ENCODE peak calls at places on chromosomes 6 and 20, in five cellular contexts. One of them, this sample, is unnamed.
A peak's percentile ranks its signal among the peaks of the same experiment; 100 is the strongest.

GRCh38 chr6:108521616-108522107 is 39.1 kb upstream of the FOXO3 start:
- DNase-seq in MM.1S: no peak
- DNase-seq in mammary epithelial cell: no peak
- DNase-seq in astrocyte: no peak
- DNase-seq in fibroblast of lung: no peak
- DNase-seq in this sample: no peak

GRCh38 chr6:116220172-116220571 is 33.7 kb downstream of the TSPYL4 start:
- DNase-seq in fibroblast of lung: no peak
- DNase-seq in MM.1S: no peak
- DNase-seq in astrocyte: peak; percentile 18
- DNase-seq in mammary epithelial cell: no peak
- DNase-seq in this sample: no peak

GRCh38 chr20:10280016-10280908 is 61.6 kb downstream of the SNAP25 start:
- DNase-seq in mammary epithelial cell: no peak
- DNase-seq in astrocyte: peak; percentile 25
- DNase-seq in MM.1S: no peak
- DNase-seq in fibroblast of lung: no peak
- DNase-seq in this sample: peak; percentile 40

GRCh38 chr20:63232235-63233060 is 3.3 kb upstream of the BIRC7 start:
- DNase-seq in mammary epithelial cell: no peak
- DNase-seq in fibroblast of lung: peak; percentile 93
- DNase-seq in MM.1S: no peak
- DNase-seq in astrocyte: peak; percentile 96
- DNase-seq in this sample: no peak

GRCh38 chr6:13485923-13486557 is 1.4 kb downstream of the GFOD1 start:
- DNase-seq in fibroblast of lung: peak; percentile 47
- DNase-seq in MM.1S: peak; percentile 51
- DNase-seq in mammary epithelial cell: peak; percentile 61
- DNase-seq in astrocyte: peak; percentile 30
- DNase-seq in this sample: peak; percentile 64

GRCh38 chr6:22296067-22296466 is 769 bp downstream of the PRL start:
- DNase-seq in MM.1S: no peak
- DNase-seq in astrocyte: no peak
- DNase-seq in mammary epithelial cell: no peak
- DNase-seq in fibroblast of lung: no peak
- DNase-seq in this sample: no peak

GRCh38 chr6:160510199-160510598 is 153.9 kb downstream of the LPA start:
- DNase-seq in MM.1S: no peak
- DNase-seq in mammary epithelial cell: peak; percentile 28
- DNase-seq in fibroblast of lung: peak; percentile 65
- DNase-seq in astrocyte: peak; percentile 77
- DNase-seq in this sample: no peak

GRCh38 chr6:101114703-101115102 is 233.6 kb upstream of the ASCC3 start:
- DNase-seq in MM.1S: peak; percentile 45
- DNase-seq in fibroblast of lung: peak; percentile 8
- DNase-seq in mammary epithelial cell: peak; percentile 30
- DNase-seq in astrocyte: peak; percentile 17
- DNase-seq in this sample: peak; percentile 49

GRCh38 chr6:4320860-4321259 is 185.5 kb upstream of the ECI2 start:
- DNase-seq in MM.1S: no peak
- DNase-seq in fibroblast of lung: peak; percentile 80
- DNase-seq in mammary epithelial cell: peak; percentile 87
- DNase-seq in astrocyte: peak; percentile 97
- DNase-seq in this sample: no peak

GRCh38 chr6:138541793-138542481 is 42.6 kb upstream of the NHSL1 start:
- DNase-seq in mammary epithelial cell: no peak
- DNase-seq in fibroblast of lung: no peak
- DNase-seq in astrocyte: peak; percentile 66
- DNase-seq in MM.1S: no peak
- DNase-seq in this sample: no peak

GRCh38 chr6:75368864-75369402 is 84.3 kb upstream of the TMEM30A start:
- DNase-seq in fibroblast of lung: peak; percentile 7
- DNase-seq in mammary epithelial cell: no peak
- DNase-seq in MM.1S: no peak
- DNase-seq in astrocyte: no peak
- DNase-seq in this sample: no peak

GRCh38 chr6:156942266-156942665 is 165.1 kb downstream of the ARID1B start:
- DNase-seq in mammary epithelial cell: no peak
- DNase-seq in MM.1S: no peak
- DNase-seq in astrocyte: no peak
- DNase-seq in fibroblast of lung: no peak
- DNase-seq in this sample: peak; percentile 49

GRCh38 chr6:2432258-2432657 is 186.9 kb upstream of the GMDS start:
- DNase-seq in MM.1S: no peak
- DNase-seq in fibroblast of lung: peak; percentile 87
- DNase-seq in mammary epithelial cell: peak; percentile 87
- DNase-seq in astrocyte: peak; percentile 97
- DNase-seq in this sample: no peak

GRCh38 chr6:98487612-98488011 is 346.8 kb upstream of the POU3F2 start:
- DNase-seq in astrocyte: no peak
- DNase-seq in mammary epithelial cell: no peak
- DNase-seq in fibroblast of lung: no peak
- DNase-seq in MM.1S: no peak
- DNase-seq in this sample: peak; percentile 45

GRCh38 chr6:161414180-161414579 is 140.3 kb upstream of the AGPAT4 start:
- DNase-seq in astrocyte: no peak
- DNase-seq in MM.1S: no peak
- DNase-seq in mammary epithelial cell: no peak
- DNase-seq in fibroblast of lung: no peak
- DNase-seq in this sample: no peak

GRCh38 chr20:39829255-39829654 is 859.8 kb downstream of the MAFB start:
- DNase-seq in mammary epithelial cell: no peak
- DNase-seq in MM.1S: peak; percentile 23
- DNase-seq in astrocyte: no peak
- DNase-seq in fibroblast of lung: peak; percentile 56
- DNase-seq in this sample: peak; percentile 69

GRCh38 chr20:39378781-39379180 is 416.6 kb downstream of the DHX35 start:
- DNase-seq in fibroblast of lung: no peak
- DNase-seq in astrocyte: no peak
- DNase-seq in MM.1S: no peak
- DNase-seq in mammary epithelial cell: no peak
- DNase-seq in this sample: no peak

GRCh38 chr6:37819802-37820712 is 530 bp downstream of the ZFAND3 start:
- DNase-seq in fibroblast of lung: peak; percentile 70
- DNase-seq in mammary epithelial cell: peak; percentile 77
- DNase-seq in MM.1S: peak; percentile 16
- DNase-seq in astrocyte: peak; percentile 42
- DNase-seq in this sample: peak; percentile 69

GRCh38 chr6:27531772-27532459 is 59.0 kb upstream of the ZNF184 start:
- DNase-seq in fibroblast of lung: no peak
- DNase-seq in MM.1S: no peak
- DNase-seq in mammary epithelial cell: peak; percentile 67
- DNase-seq in astrocyte: no peak
- DNase-seq in this sample: no peak

GRCh38 chr6:125310994-125311649 is 9.4 kb upstream of the HDDC2 start:
- DNase-seq in MM.1S: peak; percentile 42
- DNase-seq in astrocyte: peak; percentile 29
- DNase-seq in fibroblast of lung: peak; percentile 74
- DNase-seq in mammary epithelial cell: peak; percentile 39
- DNase-seq in this sample: peak; percentile 86

GRCh38 chr6:15769471-15770088 is 106.8 kb upstream of the DTNBP1 start:
- DNase-seq in mammary epithelial cell: no peak
- DNase-seq in fibroblast of lung: peak; percentile 11
- DNase-seq in MM.1S: no peak
- DNase-seq in astrocyte: peak; percentile 2
- DNase-seq in this sample: no peak

GRCh38 chr20:51533291-51534172 is 9.0 kb downstream of the NFATC2 start:
- DNase-seq in mammary epithelial cell: peak; percentile 56
- DNase-seq in fibroblast of lung: no peak
- DNase-seq in astrocyte: peak; percentile 57
- DNase-seq in MM.1S: no peak
- DNase-seq in this sample: no peak

GRCh38 chr20:34268851-34269668 is 27.8 kb downstream of the ASIP start:
- DNase-seq in fibroblast of lung: peak; percentile 19
- DNase-seq in astrocyte: peak; percentile 22
- DNase-seq in MM.1S: peak; percentile 47
- DNase-seq in mammary epithelial cell: no peak
- DNase-seq in this sample: peak; percentile 70

GRCh38 chr6:64085126-64085525 is 449.5 kb downstream of the PHF3 start:
- DNase-seq in MM.1S: no peak
- DNase-seq in fibroblast of lung: no peak
- DNase-seq in astrocyte: no peak
- DNase-seq in mammary epithelial cell: no peak
- DNase-seq in this sample: no peak

GRCh38 chr20:44517454-44517853 is 4.4 kb downstream of the SERINC3 start:
- DNase-seq in mammary epithelial cell: no peak
- DNase-seq in fibroblast of lung: no peak
- DNase-seq in astrocyte: no peak
- DNase-seq in MM.1S: no peak
- DNase-seq in this sample: no peak

GRCh38 chr6:159125014-159125609 is 44.1 kb upstream of the FNDC1 start:
- DNase-seq in astrocyte: no peak
- DNase-seq in mammary epithelial cell: no peak
- DNase-seq in MM.1S: no peak
- DNase-seq in fibroblast of lung: no peak
- DNase-seq in this sample: no peak

GRCh38 chr20:48017504-48017903 is 232.2 kb upstream of the SULF2 start:
- DNase-seq in MM.1S: no peak
- DNase-seq in fibroblast of lung: no peak
- DNase-seq in mammary epithelial cell: no peak
- DNase-seq in astrocyte: peak; percentile 60
- DNase-seq in this sample: no peak

GRCh38 chr20:52578559-52578958 is 387.0 kb upstream of the ZFP64 start:
- DNase-seq in MM.1S: no peak
- DNase-seq in astrocyte: no peak
- DNase-seq in mammary epithelial cell: no peak
- DNase-seq in fibroblast of lung: no peak
- DNase-seq in this sample: no peak

GRCh38 chr20:35883341-35883777 is 70.9 kb downstream of the SCAND1 start:
- DNase-seq in mammary epithelial cell: no peak
- DNase-seq in MM.1S: no peak
- DNase-seq in fibroblast of lung: no peak
- DNase-seq in astrocyte: no peak
- DNase-seq in this sample: no peak

GRCh38 chr20:687468-688203 is 12.0 kb upstream of the SCRT2 start:
- DNase-seq in MM.1S: no peak
- DNase-seq in fibroblast of lung: no peak
- DNase-seq in astrocyte: no peak
- DNase-seq in mammary epithelial cell: no peak
- DNase-seq in this sample: no peak

GRCh38 chr6:87763901-87764300 is 61.9 kb upstream of the AKIRIN2 start:
- DNase-seq in fibroblast of lung: peak; percentile 17
- DNase-seq in MM.1S: no peak
- DNase-seq in mammary epithelial cell: peak; percentile 73
- DNase-seq in astrocyte: no peak
- DNase-seq in this sample: no peak

GRCh38 chr6:54775586-54775985 is 71.0 kb upstream of the FAM83B start:
- DNase-seq in fibroblast of lung: no peak
- DNase-seq in mammary epithelial cell: no peak
- DNase-seq in MM.1S: no peak
- DNase-seq in astrocyte: peak; percentile 6
- DNase-seq in this sample: no peak

GRCh38 chr6:55839080-55839479 is 36.3 kb downstream of the BMP5 start:
- DNase-seq in astrocyte: no peak
- DNase-seq in fibroblast of lung: no peak
- DNase-seq in MM.1S: no peak
- DNase-seq in mammary epithelial cell: no peak
- DNase-seq in this sample: no peak

GRCh38 chr6:115838763-115839401 is 221.8 kb downstream of the FRK start:
- DNase-seq in mammary epithelial cell: peak; percentile 29
- DNase-seq in MM.1S: peak; percentile 14
- DNase-seq in astrocyte: peak; percentile 3
- DNase-seq in fibroblast of lung: peak; percentile 21
- DNase-seq in this sample: peak; percentile 79

DNA sequence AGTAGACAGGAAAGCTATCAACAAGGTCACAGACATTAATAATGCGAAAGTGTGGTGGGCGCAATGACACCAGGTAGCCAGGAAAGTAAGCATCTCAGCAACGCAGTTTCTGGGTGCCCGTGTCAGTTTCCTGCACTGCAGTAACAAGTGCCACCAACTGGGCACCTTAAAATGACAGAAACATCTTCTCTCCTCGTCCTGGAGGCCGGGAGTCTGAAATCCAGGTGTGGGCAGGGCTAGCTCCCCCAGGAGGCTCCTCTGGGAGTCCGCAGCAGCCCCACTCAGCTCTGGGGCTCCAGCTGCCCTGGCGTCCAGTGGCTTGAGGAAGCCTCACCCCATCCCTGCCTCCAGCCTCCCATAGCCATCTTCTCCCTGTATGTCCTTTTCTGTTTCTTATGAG is 387.2 kb downstream of the TAF4 start:
- DNase-seq in mammary epithelial cell: no peak
- DNase-seq in fibroblast of lung: no peak
- DNase-seq in astrocyte: no peak
- DNase-seq in MM.1S: no peak
- DNase-seq in this sample: no peak
- TF ChIP-seq EZH2 in mammary epithelial cell: no peak
- TF ChIP-seq EZH2 in fibroblast of lung: no peak
- TF ChIP-seq EZH2 in astrocyte: no peak
- TF ChIP-seq EZH2 in MM.1S: no peak
- TF ChIP-seq EZH2 in this sample: no peak

GRCh38 chr20:61807426-61808160 is 258.1 kb downstream of the TAF4 start:
- DNase-seq in fibroblast of lung: no peak
- DNase-seq in astrocyte: no peak
- DNase-seq in MM.1S: no peak
- DNase-seq in mammary epithelial cell: no peak
- DNase-seq in this sample: no peak
- TF ChIP-seq EZH2 in fibroblast of lung: no peak
- TF ChIP-seq EZH2 in astrocyte: no peak
- TF ChIP-seq EZH2 in MM.1S: no peak
- TF ChIP-seq EZH2 in mammary epithelial cell: no peak
- TF ChIP-seq EZH2 in this sample: no peak

DNA sequence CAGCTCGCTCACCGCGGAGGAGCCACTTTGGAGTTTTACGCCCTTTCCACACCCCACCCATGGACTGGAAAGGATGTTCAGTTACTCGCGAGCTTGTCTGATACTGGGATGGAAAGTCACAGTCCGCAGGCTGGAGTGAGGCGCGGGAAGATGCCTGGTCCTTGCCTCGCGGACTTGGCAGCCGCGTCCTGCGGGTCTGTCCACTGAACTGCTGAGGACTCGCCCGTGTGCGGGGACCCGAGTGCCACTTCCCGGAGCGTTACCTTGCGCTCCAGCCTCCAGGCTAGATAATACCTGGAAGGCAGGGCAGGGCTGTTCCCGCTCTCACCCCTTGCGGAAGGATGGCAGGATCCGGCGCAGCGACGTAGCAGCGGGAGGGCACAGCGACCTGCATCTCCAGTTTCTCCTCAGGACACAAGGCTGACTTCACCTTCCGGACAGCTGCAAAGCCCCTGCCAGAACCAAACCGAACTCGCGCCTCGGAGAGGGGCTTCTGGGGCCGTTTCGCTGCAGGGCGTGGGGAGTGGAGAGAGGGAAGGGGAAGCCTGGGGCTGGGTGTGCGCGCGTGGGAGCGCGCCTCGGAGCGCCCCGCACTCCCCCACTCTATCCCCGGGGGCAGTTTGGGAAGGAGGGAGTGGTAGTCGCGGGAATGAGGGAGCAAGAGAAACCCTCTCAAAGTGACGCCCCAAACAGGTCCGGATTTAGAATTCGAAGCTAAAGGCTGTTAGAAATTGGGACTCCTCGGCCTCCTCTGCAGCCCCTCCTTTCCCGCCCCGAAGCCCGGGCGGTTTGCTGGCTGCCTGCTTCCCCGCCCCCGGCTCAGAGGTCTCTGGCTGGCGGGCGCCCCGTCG is at the start of gene KCNQ5:
- DNase-seq in MM.1S: no peak
- DNase-seq in astrocyte: no peak
- DNase-seq in fibroblast of lung: no peak
- DNase-seq in mammary epithelial cell: peak; percentile 20
- DNase-seq in this sample: peak; percentile 74
- TF ChIP-seq EZH2 in MM.1S: no peak
- TF ChIP-seq EZH2 in astrocyte: peak; percentile 61
- TF ChIP-seq EZH2 in fibroblast of lung: no peak
- TF ChIP-seq EZH2 in mammary epithelial cell: no peak
- TF ChIP-seq EZH2 in this sample: peak; percentile 5

GRCh38 chr6:89351632-89352328 is 742 bp downstream of the UBE2J1 start:
- DNase-seq in mammary epithelial cell: no peak
- DNase-seq in MM.1S: no peak
- DNase-seq in astrocyte: no peak
- DNase-seq in fibroblast of lung: peak; percentile 21
- DNase-seq in this sample: peak; percentile 53
- TF ChIP-seq EZH2 in mammary epithelial cell: no peak
- TF ChIP-seq EZH2 in MM.1S: no peak
- TF ChIP-seq EZH2 in astrocyte: no peak
- TF ChIP-seq EZH2 in fibroblast of lung: no peak
- TF ChIP-seq EZH2 in this sample: peak; percentile 20

This sample was measured in GM23338.